ENCODE peak calls at places on chromosomes 5 and 9, in four cellular contexts. M, P, L and S are unnamed samples.

GRCh38 chr5:124234022-124234899 is 512.2 kb downstream of the ZNF608 start:
- DNase-seq in M (no peak), P (no peak), L (no peak), S (no peak)

GRCh38 chr5:151660616-151661015 is 26.1 kb downstream of the SPARC start:
- DNase-seq in M (no peak), P (peak; percentile 84), L (no peak), S (peak; percentile 80)

GRCh38 chr9:114207034-114207815 is 51.9 kb downstream of the COL27A1 start:
- DNase-seq in M (peak; percentile 71), L (no peak), P (peak; percentile 51), S (peak; percentile 30)

GRCh38 chr5:7679663-7680062 is 171.3 kb downstream of the CFAP90 start:
- DNase-seq in M (no peak), L (no peak), P (no peak), S (no peak)

GRCh38 chr5:38329132-38329715 is 70.9 kb downstream of the EGFLAM start:
- DNase-seq in P (no peak), M (no peak), L (no peak), S (peak; percentile 57)

GRCh38 chr9:89929315-89929714 is 324.5 kb downstream of the GADD45G start:
- DNase-seq in L (no peak), M (no peak), P (no peak), S (no peak)

GRCh38 chr5:73170522-73170921 is 2.5 kb upstream of the TMEM174 start:
- DNase-seq in P (peak; percentile 7), M (no peak), L (no peak), S (peak; percentile 53)

GRCh38 chr9:93590609-93591234 is 14.3 kb downstream of the PHF2 start:
- DNase-seq in L (peak; percentile 27), M (no peak), P (no peak), S (no peak)

GRCh38 chr9:129145841-129146292 is 32.2 kb downstream of the IER5L start:
- DNase-seq in M (peak; percentile 63), L (no peak), P (peak; percentile 94), S (peak; percentile 97)

GRCh38 chr9:100756217-100756616 is 178.3 kb downstream of the CAVIN4 start:
- DNase-seq in M (no peak), L (no peak), P (no peak), S (no peak)

GRCh38 chr5:59208468-59208867 is 625.6 kb downstream of the RAB3C start:
- DNase-seq in L (no peak), P (no peak), M (no peak), S (no peak)

GRCh38 chr5:128407956-128408355 is 130.1 kb downstream of the FBN2 start:
- DNase-seq in L (no peak), P (no peak), M (no peak), S (peak; percentile 10)

GRCh38 chr9:80951675-80952074 is 737.7 kb downstream of the TLE1 start:
- DNase-seq in L (no peak), M (no peak), P (peak; percentile 38), S (peak; percentile 87)

GRCh38 chr5:105639068-105639467 is 2031.7 kb downstream of the EFNA5 start:
- DNase-seq in L (no peak), M (no peak), P (no peak), S (no peak)

GRCh38 chr5:74016373-74016772 is 390.4 kb downstream of the ARHGEF28 start:
- DNase-seq in P (no peak), M (no peak), L (no peak), S (no peak)

GRCh38 chr5:91126448-91126847 is 256.7 kb downstream of the ARRDC3 start:
- DNase-seq in M (no peak), L (no peak), P (peak; percentile 94), S (peak; percentile 84)

GRCh38 chr5:128536861-128537305 is 1.2 kb downstream of the FBN2 start:
- DNase-seq in M (peak; percentile 10), P (peak; percentile 30), L (no peak), S (peak; percentile 39)

GRCh38 chr9:112168197-112168596 is 6.9 kb downstream of the SUSD1 start:
- DNase-seq in M (no peak), P (no peak), L (no peak), S (no peak)

GRCh38 chr9:93813687-93814560 is 141.2 kb downstream of the BARX1 start:
- DNase-seq in L (peak; percentile 26), P (no peak), M (no peak), S (no peak)

GRCh38 chr5:81021951-81022687 is 62.0 kb downstream of the RASGRF2 start:
- DNase-seq in L (no peak), M (no peak), P (no peak), S (peak; percentile 7)

GRCh38 chr5:57491369-57491965 is 8.9 kb upstream of the ACTBL2 start:
- DNase-seq in P (no peak), M (no peak), L (no peak), S (no peak)

GRCh38 chr5:116557669-116558271 is 16.9 kb downstream of the SEMA6A start:
- DNase-seq in P (peak; percentile 8), M (no peak), L (no peak), S (peak; percentile 38)

GRCh38 chr9:3237121-3237520 is 288.7 kb downstream of the RFX3 start:
- DNase-seq in P (no peak), M (no peak), L (no peak), S (peak; percentile 23)

GRCh38 chr5:9245071-9245470 is 300.8 kb downstream of the SEMA5A start:
- DNase-seq in M (no peak), L (no peak), P (no peak), S (peak; percentile 10)

GRCh38 chr9:134125413-134126095 is 10.3 kb upstream of the WDR5 start:
- DNase-seq in P (no peak), M (no peak), L (no peak), S (no peak)

GRCh38 chr9:130106860-130107848 is 53.4 kb downstream of the GPR107 start:
- DNase-seq in P (peak; percentile 87), M (peak; percentile 75), L (peak; percentile 83), S (peak; percentile 82)

GRCh38 chr9:86406366-86406765 is 52.2 kb upstream of the TUT7 start:
- DNase-seq in L (no peak), M (no peak), P (peak; percentile 88), S (peak; percentile 97)

GRCh38 chr5:124660229-124661093 is 86.0 kb downstream of the ZNF608 start:
- DNase-seq in P (no peak), L (peak; percentile 66), M (no peak), S (peak; percentile 66)

GRCh38 chr5:179268399-179268952 is 76.8 kb downstream of the ADAMTS2 start:
- DNase-seq in P (no peak), M (no peak), L (no peak), S (no peak)

GRCh38 chr9:96360976-96361375 is 22.5 kb downstream of the SLC35D2 start:
- DNase-seq in L (no peak), M (no peak), P (no peak), S (no peak)

GRCh38 chr9:70106571-70106970 is 62.9 kb downstream of the MAMDC2 start:
- DNase-seq in M (no peak), L (no peak), P (no peak), S (no peak)

GRCh38 chr5:38531518-38531917 is 24.9 kb downstream of the LIFR start:
- DNase-seq in M (no peak), L (no peak), P (no peak), S (no peak)

GRCh38 chr5:16265141-16265540 is 85.5 kb upstream of the MARCHF11 start:
- DNase-seq in M (no peak), P (no peak), L (no peak), S (no peak)

GRCh38 chr5:78327761-78328510 is 32.5 kb upstream of the SCAMP1 start:
- DNase-seq in P (no peak), L (no peak), M (no peak), S (no peak)

GRCh38 chr9:129458155-129458661 is 162.7 kb downstream of the C9orf50 start:
- DNase-seq in M (peak; percentile 61), L (peak; percentile 37), P (no peak), S (no peak)

GRCh38 chr5:169805527-169805934 is 168.5 kb downstream of the DOCK2 start:
- DNase-seq in M (no peak), P (peak; percentile 61), L (no peak), S (peak; percentile 88)

GRCh38 chr9:126806336-126806735 is 1.5 kb downstream of the ZBTB43 start:
- DNase-seq in P (peak; percentile 15), L (no peak), M (no peak), S (peak; percentile 75)
- H3K4me3 ChIP-seq in P (no peak overlapping the region), L (no peak overlapping the region), M (peak overlapping the region; percentile 93), S (peak overlapping the region; percentile 90)

GRCh38 chr9:136769710-136770191 is 5.4 kb upstream of the LCN15 start:
- DNase-seq in P (no peak), L (no peak), M (no peak), S (no peak)
- TF ChIP-seq CTCF in P (peak; percentile 45), L (no peak), M (no peak), S (peak; percentile 39)

DNA sequence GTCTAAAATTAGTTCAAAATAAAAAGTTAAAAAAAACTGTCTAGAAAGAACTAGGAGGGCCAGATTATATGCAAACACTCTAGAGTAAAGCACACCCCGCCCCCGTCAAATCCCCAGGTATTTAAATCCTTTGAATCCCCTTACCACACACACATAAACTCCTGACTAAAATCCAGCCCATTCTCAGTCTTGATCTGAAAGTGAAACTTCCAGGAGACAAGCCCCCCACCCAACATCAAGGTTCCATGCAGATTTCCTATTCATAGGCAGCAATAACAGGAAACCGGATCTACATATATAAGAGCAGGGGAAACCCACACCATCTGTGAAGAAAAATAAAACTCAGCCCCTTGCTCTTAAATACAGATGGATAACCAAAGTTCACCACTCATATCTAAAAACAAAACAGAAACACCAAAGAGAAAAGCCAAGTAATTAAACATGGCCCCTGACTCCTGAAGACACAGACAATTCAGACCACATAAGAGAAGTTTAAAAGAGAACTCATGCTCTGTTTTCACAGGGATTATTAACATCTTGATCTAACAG is 42.3 kb downstream of the MARCHF3 start:
- DNase-seq in P (no peak), M (no peak), L (no peak), S (no peak)
- H3K4me3 ChIP-seq in P (no peak overlapping the region), M (no peak overlapping the region), L (no peak overlapping the region), S (no peak overlapping the region)

GRCh38 chr5:149904977-149905376 is 39.6 kb downstream of the PDE6A start:
- DNase-seq in L (no peak), M (no peak), P (no peak), S (no peak)

GRCh38 chr5:149901511-149901910 is 43.1 kb downstream of the PDE6A start:
- DNase-seq in P (no peak), L (no peak), M (no peak), S (no peak)

GRCh38 chr5:149903441-149903840 is 41.2 kb downstream of the PDE6A start:
- DNase-seq in P (no peak), L (no peak), M (no peak), S (no peak)

GRCh38 chr5:149902177-149902576 is 42.4 kb downstream of the PDE6A start:
- DNase-seq in L (no peak), M (no peak), P (no peak), S (no peak)

DNA sequence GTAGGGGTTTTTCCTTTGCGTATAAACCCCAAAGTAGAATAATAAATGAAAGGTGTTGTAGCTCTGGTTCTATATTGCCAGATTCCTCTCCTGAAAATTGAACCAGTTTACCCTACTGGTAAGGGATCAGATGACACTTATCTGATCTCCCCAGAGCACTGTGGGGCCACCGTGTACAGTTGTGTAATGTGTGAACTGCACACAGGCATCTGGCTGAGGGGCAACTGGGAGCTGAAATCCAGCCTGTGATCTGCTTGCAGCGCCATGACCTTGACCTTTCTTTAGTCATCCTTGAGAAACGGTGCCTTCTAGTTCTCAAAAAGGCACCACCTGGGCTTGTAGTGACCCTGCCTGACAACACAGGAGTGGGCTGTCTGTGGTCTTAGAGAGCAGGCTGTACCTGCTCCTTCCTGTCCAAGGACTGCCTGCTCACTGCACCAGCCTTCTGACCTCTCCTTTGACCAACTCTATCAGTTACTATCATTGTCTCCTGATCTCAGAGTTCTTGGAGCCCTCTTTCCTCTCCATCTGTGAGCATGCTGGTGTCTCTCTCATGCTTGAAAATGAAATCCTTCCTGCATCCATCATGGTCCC is 40.2 kb downstream of the PDE6A start:
- DNase-seq in P (no peak), M (no peak), L (no peak), S (peak; percentile 13)
- TF ChIP-seq CTCF in P (no peak), M (no peak), L (no peak), S (no peak)